ENCODE peak calls at places on chromosomes 16 and 17, in six cellular contexts. J is mesendoderm, L is mesenchymal stem cell, G is IMR-90, M is trophoblast cell, Q is neuronal stem cell. O is an unnamed sample.

GRCh38 chr16:85718682-85719081 is 29.9 kb upstream of the GINS2 start:
- DNase-seq in J (no peak), L (peak), G (no peak), M (no peak), Q (no peak), O (peak)

GRCh38 chr17:40551874-40552768 is 13.2 kb downstream of the CCR7 start:
- DNase-seq in J (no peak), L (peak), G (peak), M (no peak), Q (no peak), O (no peak)

GRCh38 chr17:72021417-72022041 is 99.3 kb upstream of the SOX9 start:
- DNase-seq in J (no peak), L (no peak), G (no peak), M (no peak), Q (no peak), O (no peak)

GRCh38 chr17:82297280-82297803 is 20.1 kb downstream of the CD7 start:
- DNase-seq in J (no peak), L (peak), G (no peak), M (no peak), Q (no peak), O (no peak)

GRCh38 chr16:19384656-19385055 is 33.0 kb upstream of the TMC5 start:
- DNase-seq in J (no peak), L (no peak), G (no peak), M (peak), Q (no peak), O (no peak)

GRCh38 chr16:81099958-81100357 is 3.8 kb upstream of the GCSH start:
- DNase-seq in J (no peak), L (no peak), G (no peak), M (no peak), Q (no peak), O (no peak)

GRCh38 chr16:57042157-57043111 is 49.9 kb upstream of the CPNE2 start:
- DNase-seq in J (no peak), L (no peak), G (peak), M (no peak), Q (no peak), O (no peak)

GRCh38 chr16:85057948-85058347 is 30.4 kb downstream of the KIAA0513 start:
- DNase-seq in J (no peak), L (no peak), G (no peak), M (no peak), Q (no peak), O (no peak)

GRCh38 chr16:1313721-1314120 is 4.3 kb downstream of the UBE2I start:
- DNase-seq in J (no peak), L (no peak), G (no peak), M (no peak), Q (no peak), O (no peak)

GRCh38 chr17:66405836-66406679 is 103.6 kb downstream of the PRKCA start:
- DNase-seq in J (no peak), L (no peak), G (no peak), M (no peak), Q (no peak), O (no peak)

GRCh38 chr17:72119963-72120877 is 600 bp upstream of the SOX9 start:
- DNase-seq in J (peak), L (peak), G (peak), M (no peak), Q (no peak), O (no peak)

GRCh38 chr17:48578616-48579560 is 738 bp upstream of the HOXB4 start:
- DNase-seq in J (no peak), L (peak), G (peak), M (no peak), Q (no peak), O (no peak)
- H2BK5ac ChIP-seq in J (no peak), L (no peak), G (peak), M (peak), Q (no peak), O (no peak)

DNA sequence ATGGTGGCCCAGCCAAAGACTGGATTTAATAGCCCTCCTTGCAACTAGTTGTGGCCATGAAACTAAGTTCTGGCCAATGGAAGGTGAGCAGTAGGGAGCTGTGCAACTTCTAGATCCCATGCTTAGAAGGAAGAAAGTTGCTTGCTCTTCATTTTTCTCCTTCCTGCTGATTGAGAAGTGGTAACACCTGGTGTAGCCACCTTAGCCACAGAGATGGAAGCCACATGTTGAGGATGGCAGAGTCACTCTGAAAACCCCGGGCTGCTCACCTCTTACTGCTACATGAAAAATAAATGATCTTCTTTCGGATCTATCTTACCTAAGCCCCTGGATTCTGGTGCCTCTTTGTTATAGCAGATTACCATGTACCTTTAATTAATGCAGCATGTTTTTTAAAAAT is 10.3 kb upstream of the ATP5MC1 start:
- DNase-seq in J (no peak), L (no peak), G (no peak), M (no peak), Q (no peak), O (no peak)
- H3K4me2 ChIP-seq in J (no peak), L (no peak), G (no peak), M (no peak), Q (no peak), O (no peak)

GRCh38 chr17:58006924-58007780 is at the start of gene SRSF1:
- DNase-seq in J (peak), L (peak), G (peak), M (peak), Q (peak), O (peak)

GRCh38 chr17:58005031-58005727 is 1.9 kb downstream of the SRSF1 start:
- DNase-seq in J (no peak), L (no peak), G (peak), M (no peak), Q (no peak), O (no peak)

GRCh38 chr17:58007781-58008706 is 998 bp upstream of the SRSF1 start:
- DNase-seq in J (no peak), L (no peak), G (no peak), M (peak), Q (no peak), O (no peak)

GRCh38 chr17:58005728-58006562 is 1.1 kb downstream of the SRSF1 start:
- DNase-seq in J (no peak), L (no peak), G (no peak), M (no peak), Q (no peak), O (no peak)

GRCh38 chr17:58006563-58006923 is 503 bp downstream of the SRSF1 start:
- DNase-seq in J (peak), L (peak), G (peak), M (peak), Q (no peak), O (no peak)
- H2BK5ac ChIP-seq in J (peak), L (peak), G (peak), M (peak), Q (peak), O (peak)

GRCh38 chr16:9826630-9827029 is 355.6 kb downstream of the GRIN2A start:
- DNase-seq in J (no peak), L (no peak), G (no peak), M (no peak), Q (no peak), O (no peak)
- H3K4me2 ChIP-seq in J (no peak), L (no peak), G (no peak), M (no peak), Q (no peak), O (peak)

DNA sequence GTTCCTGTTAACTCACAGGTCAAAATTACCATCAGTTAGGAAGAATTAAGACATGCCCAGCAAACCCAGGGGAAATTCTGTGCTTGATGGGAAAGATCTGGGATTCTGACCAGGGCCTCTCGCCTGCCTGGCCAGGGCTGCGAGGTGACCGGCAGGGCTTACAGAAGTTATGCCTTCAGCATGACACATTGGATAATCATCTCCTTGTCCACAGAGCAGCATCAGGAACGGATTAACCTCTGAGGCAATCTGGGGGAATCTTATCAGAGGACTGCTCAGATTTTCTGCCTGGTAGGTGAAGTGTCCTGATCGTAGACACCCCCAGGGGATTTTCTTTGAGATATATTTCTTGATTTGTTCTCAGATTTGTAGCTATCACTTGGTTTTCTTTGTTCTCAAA is 172.5 kb downstream of the HS3ST3A1 start:
- DNase-seq in J (peak), L (peak), G (peak), M (peak), Q (no peak), O (no peak)
- H2BK5ac ChIP-seq in J (no peak), L (no peak), G (peak), M (no peak), Q (no peak), O (no peak)

GRCh38 chr16:89661215-89661614 is 3.6 kb downstream of the SPATA33 start:
- DNase-seq in J (no peak), L (no peak), G (no peak), M (no peak), Q (no peak), O (no peak)
- H3K4me2 ChIP-seq in J (no peak), L (no peak), G (no peak), M (no peak), Q (no peak), O (no peak)

GRCh38 chr17:74110467-74110866 is 93.0 kb upstream of the RPL38 start:
- DNase-seq in J (no peak), L (no peak), G (no peak), M (no peak), Q (peak), O (no peak)
- H2BK5ac ChIP-seq in J (no peak), L (no peak), G (no peak), M (no peak), Q (no peak), O (no peak)

DNA sequence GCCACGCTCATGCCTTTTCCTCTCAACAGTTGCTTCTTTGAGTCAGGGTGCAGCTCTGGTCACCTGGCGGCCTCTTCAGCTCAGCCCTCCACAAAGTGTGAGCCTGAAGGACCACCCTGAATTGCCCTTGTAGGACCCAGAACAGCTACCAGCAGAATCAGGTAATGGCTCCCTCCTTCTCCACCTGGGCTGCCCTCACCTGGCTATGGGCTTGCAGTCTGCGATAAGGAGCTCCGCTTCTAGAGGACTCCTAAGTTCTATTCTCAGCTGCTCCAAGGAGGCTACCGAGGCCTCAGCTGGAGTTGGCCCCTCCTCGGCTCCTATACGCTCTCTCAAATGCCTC is 13.4 kb downstream of the SMIM5 start:
- DNase-seq in J (no peak), L (no peak), G (no peak), M (peak), Q (no peak), O (no peak)
- H3K4me2 ChIP-seq in J (no peak), L (no peak), G (no peak), M (peak), Q (no peak), O (no peak)

GRCh38 chr16:9680021-9680655 is 502.1 kb downstream of the GRIN2A start:
- DNase-seq in J (no peak), L (no peak), G (no peak), M (no peak), Q (no peak), O (no peak)
- H2BK5ac ChIP-seq in J (no peak), L (no peak), G (no peak), M (no peak), Q (no peak), O (peak)

O was measured in H1.